ENCODE peak calls at places on chromosomes 13 and 19, in eight cellular contexts. N is naive thymus-derived CD4-positive, alpha-beta T cell; V is tibial artery; Z is PC-3; D is IMR-90; P is stomach; A is fibroblast of lung; L is right atrium auricular region. B is an unnamed sample. For H3K9me3, H3K27me3 and H3K4me1, the result is how much of the 10 kb centered on the place peaks cover.

GRCh38 chr19:41351339-41352245 is 2.1 kb downstream of the TGFB1 start:
- DNase-seq in N (peak), V (peak), Z (peak), D (peak), P (peak), A (peak), L (peak), B (peak)

GRCh38 chr19:15199652-15200574 is 882 bp downstream of the NOTCH3 start:
- DNase-seq in N (no peak), V (peak), Z (peak), D (peak), P (no peak), A (peak), L (no peak), B (no peak)

GRCh38 chr13:24074687-24075086 is 85.8 kb upstream of the SPATA13 start:
- DNase-seq in N (no peak), V (no peak), Z (peak), D (no peak), P (peak), A (no peak), L (peak), B (no peak)

GRCh38 chr13:45584816-45585215 is 30.7 kb downstream of the ERICH6B start:
- DNase-seq in N (no peak), V (no peak), Z (peak), D (no peak), P (no peak), A (no peak), L (no peak), B (no peak)

GRCh38 chr19:13160557-13160956 is 10.3 kb downstream of the IER2 start:
- DNase-seq in N (no peak), V (no peak), Z (peak), D (peak), P (no peak), A (peak), L (no peak), B (no peak)

GRCh38 chr13:24887759-24888158 is 123.8 kb downstream of the RNF17 start:
- DNase-seq in N (no peak), V (no peak), Z (no peak), D (no peak), P (no peak), A (no peak), L (no peak), B (no peak)

GRCh38 chr19:45164577-45165335 is 4.0 kb upstream of the NKPD1 start:
- DNase-seq in N (no peak), V (no peak), Z (no peak), D (peak), P (peak), A (peak), L (peak), B (peak)

GRCh38 chr19:43446746-43447489 is 18.5 kb downstream of the LYPD3 start:
- DNase-seq in N (peak), V (peak), Z (peak), D (peak), P (peak), A (peak), L (peak), B (peak)

GRCh38 chr19:44718441-44719261 is 19.7 kb downstream of the CEACAM16 start:
- DNase-seq in N (no peak), V (peak), Z (peak), D (peak), P (peak), A (peak), L (peak), B (peak)

GRCh38 chr13:48591889-48592725 is 59.2 kb upstream of the RCBTB2 start:
- DNase-seq in N (no peak), V (no peak), Z (no peak), D (no peak), P (no peak), A (no peak), L (no peak), B (no peak)
- H3K9me3 ChIP-seq in N (under half), V (under half), Z (under half), D (under half), P (under half), A (under half), L (under half), B (under half)

GRCh38 chr13:71643466-71643865 is 223.5 kb downstream of the DACH1 start:
- DNase-seq in N (no peak), V (no peak), Z (no peak), D (no peak), P (no peak), A (no peak), L (no peak), B (no peak)

GRCh38 chr13:71644579-71644978 is 222.4 kb downstream of the DACH1 start:
- DNase-seq in N (no peak), V (no peak), Z (no peak), D (no peak), P (no peak), A (no peak), L (no peak), B (no peak)

DNA sequence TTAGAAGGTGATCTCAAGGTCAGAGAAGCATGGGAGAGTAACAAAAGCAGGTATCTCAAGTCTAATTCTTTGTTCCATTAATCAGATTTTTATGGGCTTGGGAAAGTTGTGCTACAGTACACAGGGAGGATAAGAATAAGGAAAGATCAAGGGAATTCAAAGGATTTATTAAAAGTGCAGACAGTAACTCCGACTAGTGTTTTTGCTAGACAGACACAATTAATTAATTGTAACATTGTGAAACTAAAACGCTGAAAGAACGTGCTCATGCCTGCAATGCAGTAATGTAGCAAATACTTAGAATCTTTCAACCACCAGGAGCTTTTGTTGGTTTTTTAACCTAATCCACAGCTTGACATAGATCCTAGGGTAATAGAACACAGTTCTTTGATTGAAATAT is 221.5 kb downstream of the DACH1 start:
- DNase-seq in N (no peak), V (no peak), Z (no peak), D (no peak), P (no peak), A (no peak), L (no peak), B (no peak)
- H3K27me3 ChIP-seq in N (under half), V (under half), Z (under half), D (under half), P (under half), A (under half), L (under half), B (under half)

DNA sequence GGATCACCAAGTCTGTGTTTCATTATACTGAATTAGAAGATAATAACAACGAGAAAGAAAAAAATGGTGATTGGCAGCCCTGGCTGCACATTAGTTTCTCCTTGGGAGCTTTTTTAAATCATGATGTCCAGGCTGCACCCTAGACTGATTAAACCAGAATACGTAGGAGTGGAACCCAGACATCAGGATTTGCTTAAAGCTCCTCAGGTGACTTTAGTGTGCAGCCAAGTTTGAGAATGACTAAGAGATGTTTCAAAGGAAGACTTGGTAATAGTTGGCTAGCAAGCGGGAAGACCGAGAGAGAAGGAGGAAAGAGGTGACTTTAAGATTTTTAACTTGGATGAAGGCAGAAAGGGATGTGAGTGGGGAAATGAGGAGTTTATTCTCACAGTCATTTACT is 71.4 kb upstream of the SERP2 start:
- DNase-seq in N (no peak), V (no peak), Z (peak), D (no peak), P (no peak), A (peak), L (no peak), B (no peak)
- H3K4me1 ChIP-seq in N (under half), V (half or more), Z (half or more), D (under half), P (half or more), A (under half), L (under half), B (half or more)

GRCh38 chr19:21383980-21384582 is 12.9 kb upstream of the ZNF493 start:
- DNase-seq in N (no peak), V (no peak), Z (no peak), D (no peak), P (no peak), A (no peak), L (no peak), B (no peak)
- H3K9me3 ChIP-seq in N (under half), V (under half), Z (half or more), D (under half), P (half or more), A (under half), L (under half), B (under half)

GRCh38 chr19:53958168-53958571 is 4.6 kb upstream of the CACNG8 start:
- DNase-seq in N (no peak), V (no peak), Z (no peak), D (no peak), P (no peak), A (no peak), L (no peak), B (no peak)

GRCh38 chr19:53960886-53961285 is 1.9 kb upstream of the CACNG8 start:
- DNase-seq in N (no peak), V (no peak), Z (no peak), D (no peak), P (no peak), A (no peak), L (no peak), B (no peak)

GRCh38 chr19:53960187-53960586 is 2.5 kb upstream of the CACNG8 start:
- DNase-seq in N (no peak), V (no peak), Z (no peak), D (no peak), P (no peak), A (no peak), L (no peak), B (no peak)

GRCh38 chr19:53957448-53958167 is 5.1 kb upstream of the CACNG8 start:
- DNase-seq in N (no peak), V (no peak), Z (peak), D (no peak), P (no peak), A (no peak), L (no peak), B (no peak)

DNA sequence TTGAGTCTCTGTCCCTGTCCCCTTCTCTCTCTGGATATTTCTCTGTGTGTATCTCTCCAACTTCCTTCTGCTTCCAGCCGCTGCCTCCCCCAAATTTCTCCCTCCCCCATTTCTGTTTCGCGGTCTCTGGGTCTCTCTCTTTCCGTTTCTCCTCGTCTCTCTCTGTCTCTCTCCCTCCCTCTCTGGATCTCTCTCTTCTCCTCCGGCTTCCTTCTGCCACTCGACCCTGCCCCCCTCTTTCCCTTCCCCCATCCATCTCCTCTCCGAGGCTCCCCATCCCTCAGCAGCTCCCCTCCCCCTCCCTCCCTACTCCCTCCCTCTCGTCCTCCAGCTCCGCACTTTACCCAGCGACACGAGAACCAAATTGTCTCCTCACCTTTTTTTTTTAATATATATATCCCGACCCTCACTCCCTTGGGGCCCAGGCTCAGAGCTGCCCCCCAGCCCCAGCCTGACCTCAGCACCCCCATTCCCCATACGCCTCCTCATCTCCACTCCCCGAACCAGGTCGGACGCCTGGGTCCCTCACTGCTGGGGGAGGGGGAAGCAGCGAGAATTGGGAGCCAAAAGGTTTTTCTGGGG is 3.5 kb upstream of the CACNG8 start:
- DNase-seq in N (no peak), V (no peak), Z (no peak), D (no peak), P (no peak), A (no peak), L (no peak), B (no peak)
- H3K27me3 ChIP-seq in N (under half), V (under half), Z (half or more), D (half or more), P (half or more), A (under half), L (under half), B (half or more)

DNA sequence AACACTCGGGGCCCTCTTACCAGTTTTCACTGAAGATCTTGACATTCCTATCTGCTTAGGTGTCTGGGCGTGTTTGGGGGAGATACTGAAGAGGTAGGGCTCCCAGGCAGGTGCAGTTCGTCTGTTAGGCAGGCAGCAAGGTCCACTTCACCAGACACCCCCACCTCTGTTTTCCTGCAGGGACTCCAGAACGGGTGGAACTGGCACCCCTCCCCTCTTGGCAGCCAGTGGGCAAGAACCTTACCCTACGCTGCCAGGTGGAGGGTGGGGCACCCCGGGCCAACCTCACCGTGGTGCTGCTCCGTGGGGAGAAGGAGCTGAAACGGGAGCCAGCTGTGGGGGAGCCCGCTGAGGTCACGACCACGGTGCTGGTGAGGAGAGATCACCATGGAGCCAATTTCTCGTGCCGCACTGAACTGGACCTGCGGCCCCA is 3.4 kb upstream of the ICAM4 start:
- DNase-seq in N (no peak), V (no peak), Z (peak), D (no peak), P (no peak), A (no peak), L (no peak), B (no peak)
- H3K4me1 ChIP-seq in N (under half), V (under half), Z (under half), D (under half), P (under half), A (under half), L (under half), B (under half)

DNA sequence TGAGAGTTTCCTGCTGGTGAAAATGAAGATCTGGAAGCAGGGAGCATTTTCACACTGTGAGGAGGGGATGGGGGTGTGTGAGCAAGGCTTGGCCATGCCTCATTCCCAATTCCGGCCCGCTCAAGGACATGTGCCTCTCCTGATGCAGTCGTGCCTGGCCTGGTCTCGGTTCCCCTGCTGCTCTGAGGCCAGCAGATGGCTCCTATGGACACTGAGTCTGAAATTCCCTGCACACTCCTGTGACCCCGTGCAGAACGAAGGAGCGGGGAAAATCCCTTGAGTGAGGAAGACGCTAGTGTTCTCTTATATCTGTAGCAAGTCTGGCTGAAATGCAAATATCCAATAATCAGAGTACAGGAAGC is 363 bp upstream of the ZNF763 start:
- DNase-seq in N (no peak), V (no peak), Z (no peak), D (no peak), P (no peak), A (no peak), L (no peak), B (no peak)
- H3K9me3 ChIP-seq in N (under half), V (under half), Z (under half), D (under half), P (under half), A (under half), L (under half), B (under half)

DNA sequence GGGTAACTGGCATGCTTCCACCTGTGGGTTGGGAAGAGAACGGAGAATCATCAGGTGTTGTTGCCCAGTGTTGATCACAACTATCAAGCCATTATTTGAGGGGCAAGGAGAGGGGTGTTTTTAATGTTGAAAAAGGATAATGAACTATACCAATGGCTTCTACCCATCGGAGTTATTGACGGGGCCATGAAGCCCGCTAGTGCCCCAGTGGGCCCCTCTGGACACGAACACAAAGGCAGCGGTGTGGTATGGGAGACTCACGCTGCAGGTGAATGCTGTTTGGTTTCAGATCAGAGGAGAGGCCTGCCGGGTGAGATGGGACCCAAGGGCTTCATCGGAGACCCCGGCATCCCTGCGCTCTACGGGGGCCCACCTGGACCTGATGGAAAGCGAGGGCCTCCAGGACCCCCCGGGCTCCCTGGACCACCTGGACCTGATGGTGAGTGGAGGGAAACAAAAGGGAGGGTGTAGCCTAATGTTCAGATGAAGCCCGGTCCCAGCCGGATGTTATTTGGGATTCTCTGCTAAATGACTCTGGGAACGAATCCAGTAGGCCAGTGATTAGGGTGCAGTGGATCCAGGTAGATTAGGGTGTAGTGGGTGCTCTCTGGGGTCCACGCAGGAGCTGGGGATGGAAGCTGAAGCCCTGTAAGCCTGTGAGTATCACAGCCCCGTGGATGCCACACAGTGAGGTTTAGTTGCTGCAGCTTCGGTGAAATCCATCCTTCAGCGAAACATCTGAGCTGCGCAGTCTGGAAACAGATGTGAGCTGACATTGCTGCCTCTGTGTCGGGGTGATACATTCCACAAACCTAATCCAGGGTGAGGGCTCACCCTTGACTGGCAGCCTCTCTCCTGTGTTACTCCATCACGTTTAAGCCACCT is 111.3 kb downstream of the RAB20 start:
- DNase-seq in N (no peak), V (peak), Z (no peak), D (no peak), P (no peak), A (no peak), L (no peak), B (no peak)
- H3K27me3 ChIP-seq in N (under half), V (under half), Z (under half), D (under half), P (under half), A (under half), L (under half), B (under half)